ENCODE peak calls at places on chromosomes 7 and 10, in five cellular contexts. W is T-cell, L is amniotic stem cell, N is RWPE1, D is MV-4-11. Y is an unnamed sample.

GRCh38 chr7:141701489-141702046 is 398 bp downstream of the DENND11 start:
- DNase-seq in W (peak), N (peak), D (no peak), L (no peak), Y (no peak)

GRCh38 chr10:132845780-132846595 is 60.0 kb upstream of the NKX6-2 start:
- DNase-seq in N (no peak), W (no peak), L (no peak), D (no peak), Y (no peak)

GRCh38 chr10:30027057-30028005 is 32.1 kb downstream of the JCAD start:
- DNase-seq in L (no peak), N (no peak), W (peak), D (peak), Y (no peak)

GRCh38 chr7:112207106-112207592 is 654 bp downstream of the ZNF277 start:
- DNase-seq in N (peak), L (no peak), W (no peak), D (no peak), Y (no peak)

GRCh38 chr7:107355616-107356015 is 114.2 kb upstream of the GPR22 start:
- DNase-seq in N (no peak), W (no peak), L (no peak), D (no peak), Y (no peak)

GRCh38 chr10:82942572-82943091 is 1067.6 kb downstream of the NRG3 start:
- DNase-seq in N (no peak), D (peak), L (no peak), W (no peak), Y (no peak)

GRCh38 chr7:140036224-140036651 is 26.5 kb downstream of the PARP12 start:
- DNase-seq in W (no peak), N (no peak), D (peak), L (no peak), Y (no peak)

GRCh38 chr7:137975223-137975622 is 26.7 kb downstream of the CREB3L2 start:
- DNase-seq in D (peak), W (no peak), L (peak), N (no peak), Y (no peak)

GRCh38 chr10:80599424-80599847 is 61.7 kb downstream of the SH2D4B start:
- DNase-seq in D (peak), N (peak), L (no peak), W (peak), Y (no peak)

GRCh38 chr10:73426318-73426717 is 7.0 kb downstream of the MSS51 start:
- DNase-seq in D (no peak), L (no peak), N (no peak), W (no peak), Y (no peak)

GRCh38 chr7:14210075-14210474 is 220.6 kb upstream of the ETV1 start:
- DNase-seq in D (no peak), N (no peak), L (no peak), W (no peak), Y (no peak)

GRCh38 chr10:132715791-132716680 is 69.9 kb downstream of the NKX6-2 start:
- DNase-seq in W (no peak), D (no peak), L (no peak), N (no peak), Y (no peak)

GRCh38 chr7:123961731-123962130 is 36.7 kb downstream of the SPAM1 start:
- DNase-seq in D (no peak), N (no peak), L (no peak), W (no peak), Y (no peak)